ENCODE peak calls at places on chromosomes 11 and 22, in seven cellular contexts. One of them, this sample, is unnamed.

GRCh38 chr11:31050061-31050790 is 319.3 kb downstream of the DCDC1 start:
- DNase-seq in neural crest cell: no peak
- DNase-seq in brain microvascular endothelial cell: no peak
- DNase-seq in choroid plexus epithelial cell: no peak
- DNase-seq in ovary: no peak
- DNase-seq in AG04450: no peak
- DNase-seq in uterus: no peak
- DNase-seq in this sample: no peak

GRCh38 chr11:107882095-107882820 is 23.7 kb upstream of the SLC35F2 start:
- DNase-seq in choroid plexus epithelial cell: no peak
- DNase-seq in brain microvascular endothelial cell: no peak
- DNase-seq in ovary: no peak
- DNase-seq in AG04450: no peak
- DNase-seq in neural crest cell: no peak
- DNase-seq in uterus: no peak
- DNase-seq in this sample: no peak

GRCh38 chr11:43545610-43546009 is 134.9 kb upstream of the HSD17B12 start:
- DNase-seq in uterus: no peak
- DNase-seq in choroid plexus epithelial cell: no peak
- DNase-seq in ovary: no peak
- DNase-seq in neural crest cell: no peak
- DNase-seq in AG04450: no peak
- DNase-seq in brain microvascular endothelial cell: no peak
- DNase-seq in this sample: no peak

GRCh38 chr22:46219650-46220049 is 30.4 kb downstream of the CDPF1 start:
- DNase-seq in uterus: no peak
- DNase-seq in neural crest cell: no peak
- DNase-seq in AG04450: no peak
- DNase-seq in ovary: no peak
- DNase-seq in choroid plexus epithelial cell: no peak
- DNase-seq in brain microvascular endothelial cell: no peak
- DNase-seq in this sample: no peak

GRCh38 chr11:77590194-77590591 is 440 bp downstream of the AQP11 start:
- DNase-seq in AG04450: no peak
- DNase-seq in brain microvascular endothelial cell: peak
- DNase-seq in uterus: peak
- DNase-seq in ovary: peak
- DNase-seq in neural crest cell: peak
- DNase-seq in choroid plexus epithelial cell: peak
- DNase-seq in this sample: no peak

GRCh38 chr11:120032766-120033390 is 105.0 kb downstream of the TRIM29 start:
- DNase-seq in AG04450: no peak
- DNase-seq in neural crest cell: no peak
- DNase-seq in brain microvascular endothelial cell: no peak
- DNase-seq in uterus: no peak
- DNase-seq in ovary: no peak
- DNase-seq in choroid plexus epithelial cell: no peak
- DNase-seq in this sample: no peak

GRCh38 chr11:126133902-126134301 is 71.2 kb upstream of the CDON start:
- DNase-seq in neural crest cell: peak
- DNase-seq in ovary: no peak
- DNase-seq in AG04450: no peak
- DNase-seq in choroid plexus epithelial cell: no peak
- DNase-seq in uterus: no peak
- DNase-seq in brain microvascular endothelial cell: no peak
- DNase-seq in this sample: no peak

GRCh38 chr11:67270256-67271211 is 4.3 kb downstream of the GRK2 start:
- DNase-seq in uterus: peak
- DNase-seq in AG04450: no peak
- DNase-seq in neural crest cell: no peak
- DNase-seq in ovary: peak
- DNase-seq in choroid plexus epithelial cell: no peak
- DNase-seq in brain microvascular endothelial cell: no peak
- DNase-seq in this sample: peak

GRCh38 chr22:21455334-21456089 is 11.7 kb upstream of the TMEM191C start:
- DNase-seq in neural crest cell: peak
- DNase-seq in AG04450: no peak
- DNase-seq in uterus: no peak
- DNase-seq in choroid plexus epithelial cell: no peak
- DNase-seq in brain microvascular endothelial cell: no peak
- DNase-seq in ovary: no peak
- DNase-seq in this sample: peak

GRCh38 chr11:12120031-12121008 is 9.9 kb downstream of the MICAL2 start:
- DNase-seq in choroid plexus epithelial cell: no peak
- DNase-seq in neural crest cell: no peak
- DNase-seq in uterus: no peak
- DNase-seq in AG04450: no peak
- DNase-seq in brain microvascular endothelial cell: no peak
- DNase-seq in ovary: no peak
- DNase-seq in this sample: no peak

GRCh38 chr11:66192181-66192888 is 76.1 kb upstream of the RAB1B start:
- DNase-seq in brain microvascular endothelial cell: no peak
- DNase-seq in neural crest cell: no peak
- DNase-seq in choroid plexus epithelial cell: peak
- DNase-seq in uterus: no peak
- DNase-seq in AG04450: no peak
- DNase-seq in ovary: no peak
- DNase-seq in this sample: no peak

GRCh38 chr22:41368543-41368817 is 13.3 kb upstream of the TEF start:
- DNase-seq in brain microvascular endothelial cell: no peak
- DNase-seq in neural crest cell: no peak
- DNase-seq in choroid plexus epithelial cell: no peak
- DNase-seq in ovary: no peak
- DNase-seq in AG04450: no peak
- DNase-seq in uterus: no peak
- DNase-seq in this sample: no peak

GRCh38 chr22:41367680-41368542 is 13.8 kb upstream of the TEF start:
- DNase-seq in AG04450: no peak
- DNase-seq in neural crest cell: no peak
- DNase-seq in ovary: peak
- DNase-seq in uterus: peak
- DNase-seq in brain microvascular endothelial cell: no peak
- DNase-seq in choroid plexus epithelial cell: peak
- DNase-seq in this sample: peak

GRCh38 chr22:41366323-41367014 is 15.3 kb upstream of the TEF start:
- DNase-seq in ovary: no peak
- DNase-seq in AG04450: no peak
- DNase-seq in choroid plexus epithelial cell: no peak
- DNase-seq in uterus: no peak
- DNase-seq in brain microvascular endothelial cell: no peak
- DNase-seq in neural crest cell: no peak
- DNase-seq in this sample: no peak

GRCh38 chr22:41365425-41365824 is 16.3 kb upstream of the TEF start:
- DNase-seq in choroid plexus epithelial cell: no peak
- DNase-seq in neural crest cell: no peak
- DNase-seq in AG04450: no peak
- DNase-seq in brain microvascular endothelial cell: no peak
- DNase-seq in uterus: no peak
- DNase-seq in ovary: no peak
- DNase-seq in this sample: no peak

GRCh38 chr22:41367039-41367679 is 14.6 kb upstream of the TEF start:
- DNase-seq in AG04450: peak
- DNase-seq in neural crest cell: peak
- DNase-seq in uterus: peak
- DNase-seq in choroid plexus epithelial cell: peak
- DNase-seq in brain microvascular endothelial cell: peak
- DNase-seq in ovary: peak
- DNase-seq in this sample: peak
- TF ChIP-seq CTCF in AG04450: peak
- TF ChIP-seq CTCF in neural crest cell: no peak
- TF ChIP-seq CTCF in uterus: peak
- TF ChIP-seq CTCF in choroid plexus epithelial cell: peak
- TF ChIP-seq CTCF in brain microvascular endothelial cell: peak
- TF ChIP-seq CTCF in ovary: no peak
- TF ChIP-seq CTCF in this sample: no peak

DNA sequence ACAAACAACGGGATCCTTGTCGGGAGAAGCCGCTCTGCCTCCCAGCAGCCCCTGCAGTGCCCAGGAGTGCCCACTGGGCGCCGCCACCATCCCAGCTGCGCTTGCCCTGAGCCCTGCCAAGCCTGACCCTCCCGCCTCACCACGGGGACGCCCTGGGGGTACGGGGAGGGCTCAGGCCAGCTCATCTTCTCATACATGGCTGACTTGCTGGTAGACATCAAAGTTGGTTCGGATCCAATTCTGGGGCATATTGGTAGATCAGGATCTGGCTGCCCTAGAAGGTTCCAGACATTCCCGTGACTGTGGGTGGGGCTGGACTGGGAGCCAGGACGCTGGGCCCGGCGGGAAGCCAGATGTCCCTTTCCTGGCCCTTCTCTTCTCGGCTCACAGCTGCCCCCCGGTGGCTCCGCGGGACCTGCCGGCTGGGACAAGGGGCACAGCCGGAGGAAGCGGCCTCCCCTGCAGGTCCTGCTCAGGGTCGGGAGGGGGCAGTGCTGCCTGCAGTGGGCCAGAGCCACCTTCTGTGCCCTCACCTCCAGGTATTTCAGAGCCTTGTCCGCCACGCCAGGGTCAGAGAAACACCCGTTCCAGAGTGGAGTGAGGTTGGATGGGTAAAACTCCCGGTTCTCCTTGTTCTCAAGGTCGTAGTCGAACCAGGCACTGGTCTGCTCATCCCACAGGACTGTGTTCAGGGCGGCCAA is 10.6 kb upstream of the TREH start:
- DNase-seq in ovary: peak
- DNase-seq in AG04450: peak
- DNase-seq in choroid plexus epithelial cell: peak
- DNase-seq in uterus: peak
- DNase-seq in neural crest cell: peak
- DNase-seq in brain microvascular endothelial cell: peak
- DNase-seq in this sample: peak
- TF ChIP-seq CTCF in ovary: peak
- TF ChIP-seq CTCF in AG04450: peak
- TF ChIP-seq CTCF in choroid plexus epithelial cell: peak
- TF ChIP-seq CTCF in uterus: peak
- TF ChIP-seq CTCF in neural crest cell: peak
- TF ChIP-seq CTCF in brain microvascular endothelial cell: peak
- TF ChIP-seq CTCF in this sample: peak

DNA sequence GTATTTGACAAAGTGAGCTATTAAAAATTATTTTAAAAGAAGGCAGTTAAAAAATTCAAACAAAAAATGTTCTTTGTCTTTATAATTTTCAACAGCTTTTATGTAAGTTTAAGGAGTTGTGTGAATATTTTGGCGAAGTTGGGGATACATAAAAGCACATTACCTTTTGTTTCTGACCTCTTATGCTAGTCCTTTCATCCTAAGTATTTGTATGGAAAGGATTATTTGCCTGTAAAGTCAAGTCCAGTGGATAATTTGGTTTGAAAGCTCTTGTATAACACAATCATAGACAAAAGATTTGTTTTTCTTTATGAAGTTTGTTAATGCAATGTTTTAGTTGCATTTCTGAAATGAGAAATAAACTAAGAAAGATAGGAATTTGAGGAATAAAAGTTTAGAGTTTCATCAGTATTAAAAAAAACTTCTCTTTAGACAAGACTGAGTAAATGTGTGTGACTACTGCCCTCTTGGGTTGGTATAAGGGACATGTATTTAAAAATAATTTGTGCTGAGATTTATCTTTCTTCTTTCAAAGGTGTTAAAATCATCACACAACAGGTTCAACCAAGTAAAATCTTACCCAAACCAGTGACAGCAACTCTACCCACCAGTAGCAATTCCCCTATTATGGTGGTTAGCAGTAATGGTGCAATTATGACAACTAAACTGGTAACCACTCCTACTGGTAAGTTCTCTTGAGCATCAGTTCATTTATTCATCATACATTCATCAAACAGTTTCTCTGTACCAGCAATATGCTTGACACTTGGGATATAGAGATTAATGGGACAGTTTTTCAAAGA is 68.2 kb downstream of the EMSY start:
- DNase-seq in uterus: no peak
- DNase-seq in AG04450: peak
- DNase-seq in ovary: no peak
- DNase-seq in brain microvascular endothelial cell: no peak
- DNase-seq in choroid plexus epithelial cell: peak
- DNase-seq in neural crest cell: no peak
- DNase-seq in this sample: no peak
- TF ChIP-seq CTCF in uterus: no peak
- TF ChIP-seq CTCF in AG04450: peak
- TF ChIP-seq CTCF in ovary: no peak
- TF ChIP-seq CTCF in brain microvascular endothelial cell: peak
- TF ChIP-seq CTCF in choroid plexus epithelial cell: peak
- TF ChIP-seq CTCF in neural crest cell: peak
- TF ChIP-seq CTCF in this sample: no peak

GRCh38 chr11:64314805-64315561 is 2.4 kb downstream of the TRMT112 start:
- DNase-seq in AG04450: no peak
- DNase-seq in neural crest cell: no peak
- DNase-seq in choroid plexus epithelial cell: no peak
- DNase-seq in brain microvascular endothelial cell: no peak
- DNase-seq in ovary: no peak
- DNase-seq in uterus: no peak
- DNase-seq in this sample: no peak
- TF ChIP-seq CTCF in AG04450: no peak
- TF ChIP-seq CTCF in neural crest cell: no peak
- TF ChIP-seq CTCF in choroid plexus epithelial cell: no peak
- TF ChIP-seq CTCF in brain microvascular endothelial cell: no peak
- TF ChIP-seq CTCF in ovary: no peak
- TF ChIP-seq CTCF in uterus: no peak
- TF ChIP-seq CTCF in this sample: no peak

DNA sequence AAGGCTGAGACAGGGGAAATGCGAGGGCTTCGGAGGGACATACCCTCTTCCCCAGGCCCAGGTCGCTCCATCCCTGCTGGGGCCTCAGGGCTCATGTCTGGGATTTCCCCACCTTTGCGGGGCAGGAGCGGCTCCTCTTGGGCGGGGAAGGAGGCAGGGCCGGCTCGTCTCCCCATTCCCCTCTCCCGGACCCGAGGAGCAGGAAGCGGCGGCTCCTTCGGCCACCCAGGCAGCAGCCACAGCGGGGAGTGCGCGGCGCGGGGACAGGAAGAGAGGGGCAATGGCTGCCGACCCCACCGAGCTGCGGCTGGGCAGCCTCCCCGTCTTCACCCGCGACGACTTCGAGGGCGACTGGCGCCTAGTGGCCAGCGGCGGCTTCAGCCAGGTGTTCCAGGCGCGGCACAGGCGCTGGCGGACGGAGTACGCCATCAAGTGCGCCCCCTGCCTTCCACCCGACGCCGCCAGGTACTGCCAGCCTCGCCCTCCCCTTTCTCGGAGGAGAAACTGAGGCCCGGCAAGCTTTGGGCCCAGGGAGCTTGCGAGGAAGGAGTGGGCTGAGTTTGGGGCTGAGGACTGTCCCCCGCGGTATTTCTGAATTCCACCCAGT is at the start of gene ANKK1:
- DNase-seq in choroid plexus epithelial cell: no peak
- DNase-seq in ovary: no peak
- DNase-seq in neural crest cell: peak
- DNase-seq in uterus: no peak
- DNase-seq in brain microvascular endothelial cell: no peak
- DNase-seq in AG04450: no peak
- DNase-seq in this sample: peak
- TF ChIP-seq CTCF in choroid plexus epithelial cell: peak
- TF ChIP-seq CTCF in ovary: no peak
- TF ChIP-seq CTCF in neural crest cell: peak
- TF ChIP-seq CTCF in uterus: peak
- TF ChIP-seq CTCF in brain microvascular endothelial cell: peak
- TF ChIP-seq CTCF in AG04450: peak
- TF ChIP-seq CTCF in this sample: no peak

DNA sequence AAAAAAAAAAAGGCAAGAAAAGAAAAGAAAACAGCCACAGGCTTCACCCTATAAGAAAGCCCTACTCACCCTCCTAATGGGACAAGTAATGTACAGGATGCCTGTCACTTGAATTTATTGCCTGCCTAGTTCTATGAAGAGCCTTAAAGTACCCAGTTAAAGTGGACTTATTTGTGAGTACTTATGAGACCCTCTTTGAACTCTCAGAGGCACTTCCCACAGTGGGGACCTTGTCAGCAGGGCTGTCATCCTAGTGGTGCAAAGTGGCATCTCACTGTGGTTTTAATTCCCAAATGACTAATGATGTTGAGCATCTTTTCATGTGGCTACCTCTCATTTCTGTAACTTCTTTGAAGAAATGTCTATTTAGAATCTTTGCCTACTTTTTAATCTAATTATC is 41.8 kb upstream of the BARX2 start:
- DNase-seq in choroid plexus epithelial cell: no peak
- DNase-seq in brain microvascular endothelial cell: no peak
- DNase-seq in AG04450: no peak
- DNase-seq in neural crest cell: no peak
- DNase-seq in uterus: no peak
- DNase-seq in ovary: no peak
- DNase-seq in this sample: no peak
- TF ChIP-seq CTCF in choroid plexus epithelial cell: peak
- TF ChIP-seq CTCF in brain microvascular endothelial cell: peak
- TF ChIP-seq CTCF in AG04450: no peak
- TF ChIP-seq CTCF in neural crest cell: peak
- TF ChIP-seq CTCF in uterus: no peak
- TF ChIP-seq CTCF in ovary: no peak
- TF ChIP-seq CTCF in this sample: no peak